ENCODE peak calls at places on chromosomes 2 and 18, in nine cellular contexts. One of them, this sample, is unnamed.

GRCh38 chr18:13273800-13274199 is 55.2 kb downstream of the LDLRAD4 start:
- DNase-seq in effector memory CD4-positive, alpha-beta T cell: no peak
- DNase-seq in GM04504: no peak
- DNase-seq in left lobe of liver: peak; percentile 41
- DNase-seq in psoas muscle: no peak
- DNase-seq in A549: no peak
- DNase-seq in right lobe of liver: no peak
- DNase-seq in dorsolateral prefrontal cortex: no peak
- DNase-seq in H4: no peak
- DNase-seq in this sample: peak; percentile 31

GRCh38 chr2:18046558-18046957 is 168.1 kb downstream of the KCNS3 start:
- DNase-seq in left lobe of liver: no peak
- DNase-seq in dorsolateral prefrontal cortex: no peak
- DNase-seq in H4: peak; percentile 11
- DNase-seq in effector memory CD4-positive, alpha-beta T cell: no peak
- DNase-seq in GM04504: peak; percentile 54
- DNase-seq in psoas muscle: no peak
- DNase-seq in right lobe of liver: no peak
- DNase-seq in A549: no peak
- DNase-seq in this sample: no peak

GRCh38 chr2:128497461-128497860 is 178.8 kb upstream of the HS6ST1 start:
- DNase-seq in psoas muscle: no peak
- DNase-seq in effector memory CD4-positive, alpha-beta T cell: no peak
- DNase-seq in left lobe of liver: no peak
- DNase-seq in right lobe of liver: no peak
- DNase-seq in H4: no peak
- DNase-seq in dorsolateral prefrontal cortex: no peak
- DNase-seq in A549: no peak
- DNase-seq in GM04504: no peak
- DNase-seq in this sample: peak; percentile 56

GRCh38 chr2:45119855-45120254 is 110.6 kb upstream of the SIX2 start:
- DNase-seq in A549: peak; percentile 45
- DNase-seq in H4: peak; percentile 90
- DNase-seq in psoas muscle: no peak
- DNase-seq in right lobe of liver: no peak
- DNase-seq in left lobe of liver: no peak
- DNase-seq in dorsolateral prefrontal cortex: no peak
- DNase-seq in effector memory CD4-positive, alpha-beta T cell: no peak
- DNase-seq in GM04504: peak; percentile 75
- DNase-seq in this sample: no peak

GRCh38 chr2:207930747-207931146 is 94.6 kb downstream of the PLEKHM3 start:
- DNase-seq in psoas muscle: no peak
- DNase-seq in left lobe of liver: peak; percentile 73
- DNase-seq in H4: no peak
- DNase-seq in dorsolateral prefrontal cortex: no peak
- DNase-seq in GM04504: no peak
- DNase-seq in A549: no peak
- DNase-seq in right lobe of liver: peak; percentile 74
- DNase-seq in effector memory CD4-positive, alpha-beta T cell: no peak
- DNase-seq in this sample: no peak

GRCh38 chr2:29012211-29012681 is 31.1 kb downstream of the TOGARAM2 start:
- DNase-seq in H4: no peak
- DNase-seq in A549: no peak
- DNase-seq in dorsolateral prefrontal cortex: peak; percentile 44
- DNase-seq in effector memory CD4-positive, alpha-beta T cell: peak; percentile 62
- DNase-seq in psoas muscle: peak; percentile 98
- DNase-seq in right lobe of liver: no peak
- DNase-seq in left lobe of liver: no peak
- DNase-seq in GM04504: no peak
- DNase-seq in this sample: no peak

GRCh38 chr2:218291318-218291933 is 877 bp downstream of the TMBIM1 start:
- DNase-seq in left lobe of liver: no peak
- DNase-seq in H4: no peak
- DNase-seq in A549: no peak
- DNase-seq in psoas muscle: no peak
- DNase-seq in GM04504: no peak
- DNase-seq in dorsolateral prefrontal cortex: no peak
- DNase-seq in effector memory CD4-positive, alpha-beta T cell: no peak
- DNase-seq in right lobe of liver: no peak
- DNase-seq in this sample: no peak

GRCh38 chr18:41809652-41810051 is 145.4 kb upstream of the PIK3C3 start:
- DNase-seq in right lobe of liver: no peak
- DNase-seq in dorsolateral prefrontal cortex: no peak
- DNase-seq in psoas muscle: no peak
- DNase-seq in effector memory CD4-positive, alpha-beta T cell: no peak
- DNase-seq in GM04504: no peak
- DNase-seq in left lobe of liver: no peak
- DNase-seq in A549: no peak
- DNase-seq in H4: peak; percentile 7
- DNase-seq in this sample: no peak

GRCh38 chr2:157476915-157477709 is 33.2 kb upstream of the CYTIP start:
- DNase-seq in A549: no peak
- DNase-seq in dorsolateral prefrontal cortex: no peak
- DNase-seq in psoas muscle: no peak
- DNase-seq in effector memory CD4-positive, alpha-beta T cell: no peak
- DNase-seq in right lobe of liver: no peak
- DNase-seq in GM04504: no peak
- DNase-seq in left lobe of liver: no peak
- DNase-seq in H4: no peak
- DNase-seq in this sample: no peak

GRCh38 chr2:36376992-36377738 is 21.6 kb downstream of the CRIM1 start:
- DNase-seq in H4: no peak
- DNase-seq in A549: peak; percentile 80
- DNase-seq in psoas muscle: peak; percentile 45
- DNase-seq in left lobe of liver: no peak
- DNase-seq in effector memory CD4-positive, alpha-beta T cell: no peak
- DNase-seq in GM04504: no peak
- DNase-seq in right lobe of liver: no peak
- DNase-seq in dorsolateral prefrontal cortex: no peak
- DNase-seq in this sample: no peak

GRCh38 chr2:67561411-67561965 is 164.4 kb downstream of the ETAA1 start:
- DNase-seq in left lobe of liver: no peak
- DNase-seq in A549: peak; percentile 96
- DNase-seq in right lobe of liver: no peak
- DNase-seq in GM04504: no peak
- DNase-seq in psoas muscle: no peak
- DNase-seq in effector memory CD4-positive, alpha-beta T cell: no peak
- DNase-seq in H4: peak; percentile 21
- DNase-seq in dorsolateral prefrontal cortex: no peak
- DNase-seq in this sample: no peak

GRCh38 chr18:63850010-63850409 is 37.5 kb upstream of the SERPINB2 start:
- DNase-seq in effector memory CD4-positive, alpha-beta T cell: no peak
- DNase-seq in GM04504: no peak
- DNase-seq in H4: peak; percentile 58
- DNase-seq in left lobe of liver: no peak
- DNase-seq in dorsolateral prefrontal cortex: no peak
- DNase-seq in right lobe of liver: no peak
- DNase-seq in psoas muscle: no peak
- DNase-seq in A549: peak; percentile 62
- DNase-seq in this sample: no peak

GRCh38 chr2:159612255-159612901 is 4.0 kb downstream of the BAZ2B start:
- DNase-seq in dorsolateral prefrontal cortex: no peak
- DNase-seq in psoas muscle: no peak
- DNase-seq in GM04504: no peak
- DNase-seq in H4: peak; percentile 25
- DNase-seq in right lobe of liver: no peak
- DNase-seq in effector memory CD4-positive, alpha-beta T cell: no peak
- DNase-seq in left lobe of liver: no peak
- DNase-seq in A549: peak; percentile 20
- DNase-seq in this sample: no peak

GRCh38 chr2:30932850-30933249 is 125.6 kb upstream of the CAPN13 start:
- DNase-seq in effector memory CD4-positive, alpha-beta T cell: no peak
- DNase-seq in H4: no peak
- DNase-seq in GM04504: no peak
- DNase-seq in right lobe of liver: no peak
- DNase-seq in left lobe of liver: no peak
- DNase-seq in dorsolateral prefrontal cortex: no peak
- DNase-seq in psoas muscle: no peak
- DNase-seq in A549: no peak
- DNase-seq in this sample: no peak

GRCh38 chr18:9828794-9829712 is 56.7 kb upstream of the TXNDC2 start:
- DNase-seq in psoas muscle: no peak
- DNase-seq in dorsolateral prefrontal cortex: no peak
- DNase-seq in right lobe of liver: no peak
- DNase-seq in H4: no peak
- DNase-seq in effector memory CD4-positive, alpha-beta T cell: no peak
- DNase-seq in left lobe of liver: no peak
- DNase-seq in A549: no peak
- DNase-seq in GM04504: no peak
- DNase-seq in this sample: no peak

GRCh38 chr2:54560146-54560881 is 104.2 kb downstream of the SPTBN1 start:
- DNase-seq in H4: peak; percentile 68
- DNase-seq in effector memory CD4-positive, alpha-beta T cell: no peak
- DNase-seq in psoas muscle: peak; percentile 63
- DNase-seq in A549: peak; percentile 64
- DNase-seq in left lobe of liver: no peak
- DNase-seq in right lobe of liver: peak; percentile 66
- DNase-seq in dorsolateral prefrontal cortex: no peak
- DNase-seq in GM04504: peak; percentile 31
- DNase-seq in this sample: no peak

GRCh38 chr2:29519996-29520395 is 401.4 kb downstream of the ALK start:
- DNase-seq in GM04504: no peak
- DNase-seq in psoas muscle: no peak
- DNase-seq in dorsolateral prefrontal cortex: no peak
- DNase-seq in A549: no peak
- DNase-seq in right lobe of liver: no peak
- DNase-seq in left lobe of liver: no peak
- DNase-seq in effector memory CD4-positive, alpha-beta T cell: no peak
- DNase-seq in H4: no peak
- DNase-seq in this sample: no peak

GRCh38 chr2:36459725-36460137 is 104.2 kb downstream of the CRIM1 start:
- DNase-seq in A549: peak; percentile 87
- DNase-seq in left lobe of liver: no peak
- DNase-seq in dorsolateral prefrontal cortex: no peak
- DNase-seq in psoas muscle: no peak
- DNase-seq in GM04504: no peak
- DNase-seq in H4: no peak
- DNase-seq in right lobe of liver: no peak
- DNase-seq in effector memory CD4-positive, alpha-beta T cell: no peak
- DNase-seq in this sample: no peak

GRCh38 chr18:50721006-50721405 is 98.8 kb downstream of the MRO start:
- DNase-seq in psoas muscle: no peak
- DNase-seq in A549: no peak
- DNase-seq in dorsolateral prefrontal cortex: peak; percentile 42
- DNase-seq in left lobe of liver: no peak
- DNase-seq in H4: no peak
- DNase-seq in GM04504: no peak
- DNase-seq in right lobe of liver: no peak
- DNase-seq in effector memory CD4-positive, alpha-beta T cell: no peak
- DNase-seq in this sample: no peak

GRCh38 chr2:112588611-112589045 is 4.2 kb downstream of the CHCHD5 start:
- DNase-seq in right lobe of liver: no peak
- DNase-seq in GM04504: no peak
- DNase-seq in effector memory CD4-positive, alpha-beta T cell: no peak
- DNase-seq in left lobe of liver: no peak
- DNase-seq in dorsolateral prefrontal cortex: no peak
- DNase-seq in psoas muscle: peak; percentile 90
- DNase-seq in A549: no peak
- DNase-seq in H4: no peak
- DNase-seq in this sample: no peak

GRCh38 chr2:160464996-160465395 is 28.6 kb downstream of the RBMS1 start:
- DNase-seq in left lobe of liver: no peak
- DNase-seq in psoas muscle: no peak
- DNase-seq in dorsolateral prefrontal cortex: no peak
- DNase-seq in H4: no peak
- DNase-seq in effector memory CD4-positive, alpha-beta T cell: no peak
- DNase-seq in GM04504: no peak
- DNase-seq in A549: no peak
- DNase-seq in right lobe of liver: no peak
- DNase-seq in this sample: no peak

GRCh38 chr2:108923019-108923700 is 65.9 kb downstream of the EDAR start:
- DNase-seq in effector memory CD4-positive, alpha-beta T cell: no peak
- DNase-seq in GM04504: no peak
- DNase-seq in psoas muscle: no peak
- DNase-seq in A549: no peak
- DNase-seq in H4: no peak
- DNase-seq in left lobe of liver: no peak
- DNase-seq in dorsolateral prefrontal cortex: no peak
- DNase-seq in right lobe of liver: no peak
- DNase-seq in this sample: no peak

GRCh38 chr2:241036964-241037421 is 38.6 kb downstream of the SNED1 start:
- DNase-seq in GM04504: no peak
- DNase-seq in psoas muscle: no peak
- DNase-seq in right lobe of liver: peak; percentile 50
- DNase-seq in dorsolateral prefrontal cortex: no peak
- DNase-seq in A549: no peak
- DNase-seq in H4: no peak
- DNase-seq in effector memory CD4-positive, alpha-beta T cell: no peak
- DNase-seq in left lobe of liver: peak; percentile 42
- DNase-seq in this sample: peak; percentile 58

GRCh38 chr2:196750977-196751631 is 48.4 kb downstream of the GTF3C3 start:
- DNase-seq in effector memory CD4-positive, alpha-beta T cell: peak; percentile 4
- DNase-seq in left lobe of liver: peak; percentile 48
- DNase-seq in psoas muscle: peak; percentile 50
- DNase-seq in right lobe of liver: no peak
- DNase-seq in dorsolateral prefrontal cortex: peak; percentile 46
- DNase-seq in A549: peak; percentile 79
- DNase-seq in GM04504: peak; percentile 43
- DNase-seq in H4: peak; percentile 65
- DNase-seq in this sample: no peak

GRCh38 chr2:95296036-95296435 is 1.1 kb upstream of the KCNIP3 start:
- DNase-seq in GM04504: no peak
- DNase-seq in psoas muscle: no peak
- DNase-seq in dorsolateral prefrontal cortex: peak; percentile 74
- DNase-seq in right lobe of liver: no peak
- DNase-seq in left lobe of liver: no peak
- DNase-seq in H4: no peak
- DNase-seq in A549: no peak
- DNase-seq in effector memory CD4-positive, alpha-beta T cell: no peak
- DNase-seq in this sample: no peak

GRCh38 chr18:48356909-48357631 is 52.1 kb downstream of the ZBTB7C start:
- DNase-seq in GM04504: no peak
- DNase-seq in dorsolateral prefrontal cortex: no peak
- DNase-seq in A549: no peak
- DNase-seq in effector memory CD4-positive, alpha-beta T cell: no peak
- DNase-seq in psoas muscle: no peak
- DNase-seq in left lobe of liver: peak; percentile 24
- DNase-seq in right lobe of liver: no peak
- DNase-seq in H4: no peak
- DNase-seq in this sample: peak; percentile 51

GRCh38 chr2:189466656-189467055 is 25.4 kb downstream of the WDR75 start:
- DNase-seq in left lobe of liver: no peak
- DNase-seq in A549: peak; percentile 51
- DNase-seq in psoas muscle: no peak
- DNase-seq in effector memory CD4-positive, alpha-beta T cell: no peak
- DNase-seq in dorsolateral prefrontal cortex: no peak
- DNase-seq in GM04504: peak; percentile 3
- DNase-seq in right lobe of liver: no peak
- DNase-seq in H4: peak; percentile 22
- DNase-seq in this sample: no peak

GRCh38 chr18:78566065-78566464 is 413.6 kb upstream of the SALL3 start:
- DNase-seq in right lobe of liver: no peak
- DNase-seq in GM04504: no peak
- DNase-seq in H4: no peak
- DNase-seq in left lobe of liver: no peak
- DNase-seq in psoas muscle: no peak
- DNase-seq in A549: no peak
- DNase-seq in effector memory CD4-positive, alpha-beta T cell: no peak
- DNase-seq in dorsolateral prefrontal cortex: no peak
- DNase-seq in this sample: no peak

GRCh38 chr2:7022486-7022885 is 105.3 kb downstream of the RNF144A start:
- DNase-seq in right lobe of liver: no peak
- DNase-seq in left lobe of liver: no peak
- DNase-seq in A549: no peak
- DNase-seq in psoas muscle: no peak
- DNase-seq in dorsolateral prefrontal cortex: no peak
- DNase-seq in H4: no peak
- DNase-seq in GM04504: no peak
- DNase-seq in effector memory CD4-positive, alpha-beta T cell: no peak
- DNase-seq in this sample: no peak

GRCh38 chr2:66696374-66696773 is 261.4 kb downstream of the MEIS1 start:
- DNase-seq in psoas muscle: no peak
- DNase-seq in effector memory CD4-positive, alpha-beta T cell: no peak
- DNase-seq in H4: no peak
- DNase-seq in A549: no peak
- DNase-seq in dorsolateral prefrontal cortex: no peak
- DNase-seq in GM04504: no peak
- DNase-seq in left lobe of liver: no peak
- DNase-seq in right lobe of liver: no peak
- DNase-seq in this sample: no peak

GRCh38 chr2:163471947-163472346 is 263.9 kb downstream of the FIGN start:
- DNase-seq in psoas muscle: no peak
- DNase-seq in A549: peak; percentile 50
- DNase-seq in dorsolateral prefrontal cortex: no peak
- DNase-seq in right lobe of liver: no peak
- DNase-seq in effector memory CD4-positive, alpha-beta T cell: no peak
- DNase-seq in left lobe of liver: no peak
- DNase-seq in H4: peak; percentile 8
- DNase-seq in GM04504: no peak
- DNase-seq in this sample: no peak

This sample was measured in type B pancreatic cell.